ENCODE peak calls at places on chromosomes 6 and 20, in seven cellular contexts. W, Q, T, R, A, X and H are unnamed samples.

GRCh38 chr6:10968776-10969175 is 75.3 kb downstream of the ELOVL2 start:
- DNase-seq in R (no peak), W (no peak), T (no peak), Q (no peak), X (no peak), A (no peak), H (no peak)

GRCh38 chr6:109609737-109610136 is 81.3 kb downstream of the AK9 start:
- DNase-seq in W (no peak), Q (no peak), A (no peak), R (no peak), X (no peak), T (no peak), H (no peak)

GRCh38 chr6:14272111-14273085 is 154.8 kb downstream of the CD83 start:
- DNase-seq in A (no peak), Q (no peak), W (no peak), T (peak; percentile 17), X (no peak), R (no peak), H (peak; percentile 35)

GRCh38 chr6:148779142-148779562 is 32.3 kb downstream of the UST start:
- DNase-seq in Q (no peak), A (no peak), W (no peak), X (no peak), T (peak; percentile 86), R (no peak), H (no peak)

GRCh38 chr6:87277123-87277522 is 45.3 kb upstream of the SMIM8 start:
- DNase-seq in W (peak; percentile 73), R (no peak), T (no peak), A (no peak), X (no peak), Q (no peak), H (peak; percentile 10)

GRCh38 chr6:144741659-144742058 is 456.5 kb downstream of the UTRN start:
- DNase-seq in Q (no peak), R (no peak), W (no peak), X (no peak), A (no peak), T (no peak), H (no peak)

GRCh38 chr20:25739615-25740320 is 43.1 kb upstream of the ZNF337 start:
- DNase-seq in W (no peak), A (no peak), X (no peak), R (no peak), T (no peak), Q (no peak), H (peak; percentile 19)

GRCh38 chr6:156691018-156691417 is 86.2 kb upstream of the ARID1B start:
- DNase-seq in Q (peak; percentile 71), X (no peak), T (peak; percentile 28), A (no peak), R (peak; percentile 77), W (peak; percentile 54), H (no peak)

GRCh38 chr6:27518881-27519795 is 46.2 kb upstream of the ZNF184 start:
- DNase-seq in X (peak; percentile 29), Q (peak; percentile 73), T (peak; percentile 84), A (no peak), R (peak; percentile 73), W (peak; percentile 90), H (peak; percentile 60)

GRCh38 chr6:18391018-18391417 is 3.9 kb downstream of the RNF144B start:
- DNase-seq in T (no peak), A (no peak), X (no peak), R (no peak), Q (no peak), W (no peak), H (no peak)

GRCh38 chr6:88165087-88165876 is 865 bp downstream of the CNR1 start:
- DNase-seq in Q (no peak), T (no peak), R (peak; percentile 37), X (no peak), W (no peak), A (no peak), H (no peak)

GRCh38 chr6:39378175-39378889 is 55.8 kb upstream of the KCNK16 start:
- DNase-seq in R (no peak), X (no peak), Q (no peak), T (no peak), W (no peak), A (no peak), H (no peak)

GRCh38 chr6:17987576-17988421 is at the start of gene KIF13A:
- DNase-seq in Q (peak; percentile 83), X (no peak), R (peak; percentile 84), A (peak; percentile 10), W (peak; percentile 49), T (peak; percentile 26), H (peak; percentile 63)

GRCh38 chr6:142112451-142113061 is 20.2 kb upstream of the GJE1 start:
- DNase-seq in X (peak; percentile 54), W (peak; percentile 88), A (peak; percentile 19), Q (peak; percentile 40), T (peak; percentile 80), R (peak; percentile 45), H (peak; percentile 23)

GRCh38 chr20:45938727-45939438 is 4.4 kb downstream of the PCIF1 start:
- DNase-seq in X (no peak), T (no peak), A (no peak), W (no peak), Q (no peak), R (peak; percentile 4), H (no peak)

GRCh38 chr20:24745617-24746350 is 203.3 kb upstream of the CST7 start:
- DNase-seq in T (no peak), Q (no peak), W (no peak), A (no peak), X (no peak), R (no peak), H (no peak)

GRCh38 chr20:5890773-5891441 is 59.4 kb downstream of the TRMT6 start:
- DNase-seq in Q (no peak), W (no peak), X (no peak), T (no peak), A (no peak), R (no peak), H (no peak)

GRCh38 chr6:108752733-108753392 is 95.4 kb upstream of the ARMC2 start:
- DNase-seq in T (no peak), W (no peak), R (no peak), Q (no peak), X (no peak), A (no peak), H (no peak)

GRCh38 chr6:34196116-34196832 is 40.4 kb upstream of the HMGA1 start:
- DNase-seq in X (peak; percentile 88), A (peak; percentile 18), Q (peak; percentile 93), T (peak; percentile 74), W (peak; percentile 91), R (peak; percentile 92), H (peak; percentile 3)

GRCh38 chr6:22071655-22072054 is 225.2 kb downstream of the PRL start:
- DNase-seq in A (no peak), X (no peak), T (no peak), W (no peak), Q (no peak), R (no peak), H (no peak)

GRCh38 chr6:43184268-43184985 is 2.4 kb downstream of the CUL9 start:
- DNase-seq in A (no peak), W (no peak), R (no peak), T (no peak), Q (no peak), X (no peak), H (no peak)

GRCh38 chr20:44501448-44501847 is 20.4 kb downstream of the SERINC3 start:
- DNase-seq in A (no peak), T (no peak), Q (no peak), X (no peak), R (no peak), W (no peak), H (no peak)

GRCh38 chr6:167907837-167908681 is 81.3 kb downstream of the AFDN start:
- DNase-seq in T (peak; percentile 10), X (no peak), W (peak; percentile 63), A (no peak), Q (no peak), R (no peak), H (no peak)

GRCh38 chr6:102389994-102390393 is 996.5 kb downstream of the GRIK2 start:
- DNase-seq in W (no peak), X (no peak), Q (no peak), T (no peak), R (no peak), A (no peak), H (no peak)

GRCh38 chr20:16284385-16285100 is 288.7 kb downstream of the KIF16B start:
- DNase-seq in T (peak; percentile 24), Q (no peak), A (no peak), R (no peak), W (no peak), X (no peak), H (no peak)

GRCh38 chr20:4435210-4435609 is 286.5 kb upstream of the PRND start:
- DNase-seq in T (no peak), X (no peak), W (no peak), R (no peak), Q (no peak), A (no peak), H (no peak)

GRCh38 chr20:62200491-62201172 is 17.8 kb downstream of the MTG2 start:
- DNase-seq in X (no peak), W (no peak), Q (no peak), T (no peak), A (no peak), R (no peak), H (no peak)

GRCh38 chr6:30703821-30704220 is 13.0 kb upstream of the NRM start:
- DNase-seq in A (no peak), T (peak; percentile 12), X (no peak), R (no peak), W (no peak), Q (no peak), H (no peak)

GRCh38 chr6:11427827-11428245 is 109.7 kb upstream of the TMEM170B start:
- DNase-seq in T (no peak), Q (no peak), X (no peak), W (no peak), R (no peak), A (no peak), H (no peak)

GRCh38 chr20:24765316-24766142 is 183.5 kb upstream of the CST7 start:
- DNase-seq in Q (no peak), A (no peak), W (no peak), T (no peak), R (no peak), X (no peak), H (no peak)

GRCh38 chr6:87925373-87926060 is 122.1 kb upstream of the SPACA1 start:
- DNase-seq in T (no peak), Q (peak; percentile 38), W (no peak), R (peak; percentile 58), X (no peak), A (no peak), H (no peak)

GRCh38 chr6:153214439-153214838 is 83.4 kb upstream of the RGS17 start:
- DNase-seq in W (no peak), R (no peak), X (no peak), A (no peak), Q (no peak), T (no peak), H (no peak)

GRCh38 chr6:106356382-106356781 is 4.1 kb upstream of the CRYBG1 start:
- DNase-seq in T (no peak), R (no peak), W (no peak), X (no peak), A (no peak), Q (no peak), H (no peak)

GRCh38 chr6:164832410-164832809 is 477.0 kb downstream of the C6orf118 start:
- DNase-seq in T (no peak), R (no peak), Q (no peak), A (no peak), W (no peak), X (no peak), H (no peak)